ENCODE peak calls at places on chromosomes 13 and 19, in ten cellular contexts. D is DMS79; R is choroid plexus epithelial cell; V is neuronal stem cell; N is Peyer's patch; U is GDM1; P is M059J; G is sciatic nerve; Q is left ventricle myocardium superior; S is activated naive CD4-positive, alpha-beta T cell treated with Interleukin-2 at 50 U/mL for 16 hours. F is an unnamed sample.

GRCh38 chr13:75321084-75321483 is 160.9 kb downstream of the TBC1D4 start:
- DNase-seq in Q (no peak), P (no peak), R (no peak), V (no peak), N (no peak), U (no peak), G (no peak), S (no peak), D (no peak), F (no peak)

GRCh38 chr19:51568456-51568855 is 2.6 kb upstream of the ZNF175 start:
- DNase-seq in Q (no peak), V (no peak), G (no peak), D (no peak), N (no peak), R (no peak), U (no peak), S (no peak), P (peak; percentile 36), F (no peak)

GRCh38 chr13:25324100-25324499 is 22.7 kb downstream of the NUP58 start:
- DNase-seq in U (no peak), V (no peak), R (peak; percentile 21), P (no peak), N (no peak), D (no peak), Q (no peak), S (no peak), G (no peak), F (no peak)

GRCh38 chr19:41646589-41647204 is 19.8 kb upstream of the CEACAM4 start:
- DNase-seq in N (no peak), S (peak; percentile 40), G (no peak), Q (peak; percentile 45), V (no peak), P (no peak), D (no peak), U (no peak), R (peak; percentile 30), F (no peak)

GRCh38 chr13:111919826-111920225 is 147.1 kb upstream of the SOX1 start:
- DNase-seq in V (no peak), U (no peak), N (peak; percentile 28), P (no peak), Q (no peak), R (no peak), S (no peak), G (no peak), D (no peak), F (no peak)

GRCh38 chr19:47549341-47549768 is 23.6 kb downstream of the ZNF541 start:
- DNase-seq in D (peak; percentile 88), P (no peak), N (no peak), V (no peak), S (no peak), Q (no peak), U (no peak), G (no peak), R (no peak), F (no peak)

GRCh38 chr19:16400911-16401675 is 70.7 kb downstream of the EPS15L1 start:
- DNase-seq in R (no peak), D (no peak), V (no peak), P (no peak), S (peak; percentile 15), U (no peak), G (no peak), Q (no peak), N (peak; percentile 19), F (no peak)

GRCh38 chr19:46218160-46218559 is 11.4 kb upstream of the IGFL1 start:
- DNase-seq in N (no peak), U (no peak), Q (peak; percentile 34), R (peak; percentile 39), D (no peak), S (peak; percentile 24), V (peak; percentile 83), P (peak; percentile 31), G (no peak), F (no peak)

GRCh38 chr19:18274303-18274775 is at the start of gene IQCN:
- DNase-seq in G (no peak), N (peak; percentile 78), P (peak; percentile 74), R (peak; percentile 42), U (no peak), Q (no peak), V (no peak), D (no peak), S (no peak), F (peak; percentile 51)

GRCh38 chr19:12705654-12706331 is 9.4 kb upstream of the FBXW9 start:
- DNase-seq in N (no peak), S (no peak), P (no peak), V (no peak), G (no peak), U (no peak), R (no peak), Q (no peak), D (no peak), F (no peak)

GRCh38 chr19:30281903-30282302 is 90.3 kb upstream of the ZNF536 start:
- DNase-seq in N (no peak), U (no peak), V (no peak), R (no peak), G (peak; percentile 22), D (no peak), P (no peak), Q (no peak), S (no peak), F (no peak)

GRCh38 chr13:99352351-99353271 is 45.4 kb upstream of the GPR183 start:
- DNase-seq in R (no peak), G (no peak), S (peak; percentile 46), V (no peak), U (no peak), Q (no peak), P (no peak), D (no peak), N (no peak), F (no peak)

GRCh38 chr13:46296920-46297319 is 85.2 kb downstream of the LRRC63 start:
- DNase-seq in D (no peak), V (no peak), R (peak; percentile 79), Q (no peak), U (no peak), N (no peak), G (no peak), P (peak; percentile 70), S (no peak), F (no peak)

GRCh38 chr19:8517551-8518442 is 3.8 kb upstream of the ZNF414 start:
- DNase-seq in D (no peak), V (no peak), N (no peak), Q (no peak), U (no peak), P (no peak), S (peak; percentile 48), R (peak; percentile 75), G (no peak), F (no peak)

GRCh38 chr13:27556109-27556508 is 64.2 kb downstream of the LNX2 start:
- DNase-seq in V (no peak), G (no peak), Q (no peak), S (no peak), R (peak; percentile 73), P (peak; percentile 58), N (no peak), U (peak; percentile 11), D (no peak), F (no peak)

F was measured in left colon.